ENCODE peak calls at places on chromosomes 11 and 22, in ten cellular contexts. S, C, N, B, T, V, I, E, R and M are unnamed samples.

GRCh38 chr11:68839953-68840641 is 1.6 kb downstream of the CPT1A start:
- DNase-seq in R (peak), B (no peak), I (no peak), E (no peak), N (no peak), S (no peak), T (no peak), V (no peak), C (no peak), M (no peak)

GRCh38 chr11:126655807-126656128 is 300.3 kb downstream of the ST3GAL4 start:
- DNase-seq in C (no peak), B (no peak), I (no peak), T (no peak), E (no peak), R (peak), S (no peak), N (no peak), V (no peak), M (no peak)

GRCh38 chr11:123166095-123166559 is 28.9 kb downstream of the CLMP start:
- DNase-seq in E (no peak), V (peak), C (no peak), T (peak), B (no peak), I (no peak), N (peak), S (no peak), R (peak), M (no peak)

GRCh38 chr11:26599421-26599820 is 27.4 kb upstream of the MUC15 start:
- DNase-seq in V (no peak), N (no peak), B (no peak), R (peak), T (no peak), I (no peak), S (no peak), C (no peak), E (no peak), M (no peak)

GRCh38 chr22:37290737-37291136 is 8.4 kb downstream of the CYTH4 start:
- DNase-seq in S (no peak), V (no peak), R (peak), C (no peak), T (no peak), I (peak), E (no peak), B (no peak), N (no peak), M (no peak)

GRCh38 chr11:119726585-119727522 is 2.1 kb downstream of the NECTIN1 start:
- DNase-seq in N (no peak), S (no peak), V (no peak), I (no peak), T (no peak), R (no peak), E (no peak), B (no peak), C (no peak), M (no peak)

GRCh38 chr22:24146791-24147353 is 34.4 kb upstream of the SUSD2 start:
- DNase-seq in E (peak), N (no peak), B (no peak), I (no peak), R (peak), C (no peak), S (no peak), V (peak), T (no peak), M (no peak)

GRCh38 chr11:105466582-105467228 is 143.2 kb upstream of the GRIA4 start:
- DNase-seq in R (peak), E (peak), I (no peak), T (no peak), S (no peak), V (no peak), B (no peak), N (no peak), C (no peak), M (no peak)

GRCh38 chr11:75240381-75241035 is at the start of gene TPBGL:
- DNase-seq in V (no peak), B (peak), N (peak), C (no peak), T (peak), E (no peak), S (no peak), R (no peak), I (peak), M (peak)

GRCh38 chr22:27667121-27667843 is 134.3 kb downstream of the MN1 start:
- DNase-seq in N (no peak), C (peak), S (no peak), R (no peak), E (no peak), I (peak), T (peak), V (no peak), B (no peak), M (no peak)

GRCh38 chr11:47337229-47337924 is 15.1 kb downstream of the MYBPC3 start:
- DNase-seq in N (no peak), V (no peak), T (no peak), R (no peak), I (no peak), C (no peak), E (no peak), S (no peak), B (no peak), M (no peak)

GRCh38 chr11:82858556-82859091 is 41.6 kb downstream of the PRCP start:
- DNase-seq in S (no peak), R (peak), C (no peak), B (no peak), N (no peak), E (peak), V (peak), T (no peak), I (no peak), M (no peak)

GRCh38 chr11:134666273-134667174 is 254.5 kb upstream of the B3GAT1 start:
- DNase-seq in R (no peak), E (no peak), T (no peak), N (no peak), I (no peak), V (no peak), C (peak), B (no peak), S (peak), M (no peak)

GRCh38 chr11:77108436-77108835 is 5.8 kb downstream of the OMP start:
- DNase-seq in I (no peak), S (no peak), R (no peak), V (no peak), E (no peak), B (no peak), N (no peak), C (no peak), T (no peak), M (no peak)

GRCh38 chr11:45741032-45741431 is 63.9 kb upstream of the SLC35C1 start:
- DNase-seq in R (no peak), B (no peak), E (no peak), C (no peak), N (no peak), I (no peak), S (no peak), T (no peak), V (no peak), M (no peak)

GRCh38 chr22:27245056-27245455 is 556.5 kb downstream of the MN1 start:
- DNase-seq in R (no peak), T (no peak), E (no peak), N (no peak), B (no peak), I (no peak), V (no peak), C (no peak), S (peak), M (no peak)

GRCh38 chr11:70324354-70325115 is 54.0 kb downstream of the PPFIA1 start:
- DNase-seq in S (no peak), I (no peak), C (no peak), T (no peak), B (no peak), R (no peak), V (no peak), E (no peak), N (no peak), M (no peak)

GRCh38 chr11:76577199-76577920 is 93.2 kb downstream of the LRRC32 start:
- DNase-seq in R (no peak), C (no peak), T (no peak), V (peak), E (peak), B (no peak), I (no peak), S (no peak), N (peak), M (peak)

GRCh38 chr11:58711832-58712231 is 19.9 kb downstream of the GLYAT start:
- DNase-seq in E (no peak), S (no peak), R (no peak), T (no peak), C (no peak), I (no peak), V (no peak), N (no peak), B (no peak), M (no peak)

GRCh38 chr22:42134033-42135020 is 3.7 kb upstream of the CYP2D6 start:
- DNase-seq in T (no peak), B (no peak), S (no peak), V (no peak), R (peak), E (no peak), N (no peak), C (no peak), I (no peak), M (no peak)

GRCh38 chr11:112392860-112393259 is 132.2 kb upstream of the PLET1 start:
- DNase-seq in C (no peak), R (no peak), I (no peak), V (no peak), E (no peak), T (no peak), S (no peak), B (no peak), N (no peak), M (no peak)

GRCh38 chr11:84564180-84564866 is 1062.8 kb downstream of the DLG2 start:
- DNase-seq in C (no peak), T (peak), V (no peak), I (no peak), B (no peak), E (peak), N (no peak), S (no peak), R (peak), M (no peak)